ENCODE peak calls at places on chromosomes 12 and 14, in four cellular contexts. One of them, this sample, is unnamed.

GRCh38 chr12:119775246-119775895 is 101.7 kb downstream of the CIT start:
- DNase-seq in GM12878: no peak
- DNase-seq in H1: no peak
- DNase-seq in HepG2: no peak
- DNase-seq in this sample: no peak

GRCh38 chr12:97640826-97641225 is 178.2 kb downstream of the RMST start:
- DNase-seq in HepG2: no peak
- DNase-seq in H1: no peak
- DNase-seq in GM12878: no peak
- DNase-seq in this sample: no peak

GRCh38 chr14:30431552-30431951 is 127.4 kb upstream of the G2E3 start:
- DNase-seq in HepG2: no peak
- DNase-seq in GM12878: no peak
- DNase-seq in H1: no peak
- DNase-seq in this sample: no peak

GRCh38 chr12:76422878-76423438 is 74.7 kb upstream of the BBS10 start:
- DNase-seq in GM12878: no peak
- DNase-seq in H1: no peak
- DNase-seq in HepG2: no peak
- DNase-seq in this sample: peak

GRCh38 chr12:24111591-24111990 is 162.1 kb upstream of the SOX5 start:
- DNase-seq in GM12878: no peak
- DNase-seq in H1: no peak
- DNase-seq in HepG2: no peak
- DNase-seq in this sample: no peak

GRCh38 chr12:98741615-98742265 is 96.7 kb downstream of the APAF1 start:
- DNase-seq in H1: no peak
- DNase-seq in HepG2: no peak
- DNase-seq in GM12878: no peak
- DNase-seq in this sample: no peak

GRCh38 chr12:116551952-116552749 is 7.0 kb upstream of the MAP1LC3B2 start:
- DNase-seq in HepG2: no peak
- DNase-seq in H1: no peak
- DNase-seq in GM12878: no peak
- DNase-seq in this sample: no peak

GRCh38 chr14:77376380-77376770 is 519 bp downstream of the TMED8 start:
- DNase-seq in HepG2: no peak
- DNase-seq in GM12878: no peak
- DNase-seq in H1: no peak
- DNase-seq in this sample: peak

GRCh38 chr12:124739953-124740561 is 123.6 kb downstream of the SCARB1 start:
- DNase-seq in GM12878: no peak
- DNase-seq in HepG2: no peak
- DNase-seq in H1: no peak
- DNase-seq in this sample: no peak

GRCh38 chr12:124738636-124739467 is 124.8 kb downstream of the SCARB1 start:
- DNase-seq in GM12878: no peak
- DNase-seq in H1: no peak
- DNase-seq in HepG2: peak
- DNase-seq in this sample: no peak

GRCh38 chr12:124736115-124737039 is 127.3 kb downstream of the SCARB1 start:
- DNase-seq in GM12878: no peak
- DNase-seq in H1: no peak
- DNase-seq in HepG2: no peak
- DNase-seq in this sample: no peak

GRCh38 chr12:124737040-124737419 is 126.6 kb downstream of the SCARB1 start:
- DNase-seq in HepG2: no peak
- DNase-seq in H1: no peak
- DNase-seq in GM12878: no peak
- DNase-seq in this sample: no peak

DNA sequence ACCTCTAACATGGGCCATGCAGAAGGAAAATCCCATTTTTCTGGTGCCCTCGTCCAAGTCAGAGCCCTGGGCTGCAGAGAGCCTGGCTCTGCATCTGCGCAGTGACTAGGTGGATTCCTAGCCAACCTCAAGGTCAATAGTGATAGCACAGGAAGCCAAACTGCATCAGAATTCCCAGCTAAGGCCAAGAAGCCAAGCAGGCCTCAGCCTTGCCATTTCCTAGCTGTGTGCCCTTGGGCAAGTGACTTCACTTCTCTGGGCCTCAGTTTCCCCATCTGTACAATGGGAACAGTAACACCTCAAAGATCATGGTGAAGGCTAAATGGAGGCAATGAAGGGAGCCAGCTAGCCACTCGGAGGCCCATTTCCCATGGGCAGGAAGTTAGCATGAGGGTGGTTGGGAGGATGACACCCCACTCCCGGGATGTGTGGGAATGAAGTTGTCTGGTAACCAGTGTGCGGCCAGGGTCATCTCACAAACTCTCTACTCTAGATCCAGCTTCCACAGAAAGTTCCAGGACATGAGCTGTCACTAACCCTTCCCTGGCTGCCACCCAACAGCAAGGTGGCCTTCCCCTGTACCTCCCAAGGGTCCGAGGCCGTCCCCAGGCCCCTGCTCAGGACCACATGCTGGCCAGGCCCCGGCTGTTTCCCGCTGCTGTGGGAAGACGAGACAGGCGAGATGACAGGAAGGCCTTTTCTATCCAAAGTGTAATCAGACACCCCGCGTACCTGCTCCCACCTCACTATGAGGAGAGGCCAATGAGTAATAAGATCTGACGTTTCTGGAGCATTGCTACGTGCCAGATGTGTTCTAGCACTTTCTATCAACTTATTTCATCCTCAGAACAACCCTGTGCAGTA is 125.7 kb downstream of the SCARB1 start:
- DNase-seq in GM12878: no peak
- DNase-seq in H1: no peak
- DNase-seq in HepG2: no peak
- DNase-seq in this sample: no peak
- TF ChIP-seq TCF12 in GM12878: no peak
- TF ChIP-seq TCF12 in H1: no peak
- TF ChIP-seq TCF12 in HepG2: no peak
- TF ChIP-seq TCF12 in this sample: no peak

GRCh38 chr12:71061451-71061850 is 96.3 kb downstream of the TSPAN8 start:
- DNase-seq in H1: no peak
- DNase-seq in GM12878: no peak
- DNase-seq in HepG2: no peak
- DNase-seq in this sample: no peak

GRCh38 chr12:71057330-71057729 is 100.5 kb downstream of the TSPAN8 start:
- DNase-seq in GM12878: no peak
- DNase-seq in H1: no peak
- DNase-seq in HepG2: no peak
- DNase-seq in this sample: peak

GRCh38 chr12:71060426-71060825 is 97.4 kb downstream of the TSPAN8 start:
- DNase-seq in H1: no peak
- DNase-seq in HepG2: no peak
- DNase-seq in GM12878: no peak
- DNase-seq in this sample: no peak

DNA sequence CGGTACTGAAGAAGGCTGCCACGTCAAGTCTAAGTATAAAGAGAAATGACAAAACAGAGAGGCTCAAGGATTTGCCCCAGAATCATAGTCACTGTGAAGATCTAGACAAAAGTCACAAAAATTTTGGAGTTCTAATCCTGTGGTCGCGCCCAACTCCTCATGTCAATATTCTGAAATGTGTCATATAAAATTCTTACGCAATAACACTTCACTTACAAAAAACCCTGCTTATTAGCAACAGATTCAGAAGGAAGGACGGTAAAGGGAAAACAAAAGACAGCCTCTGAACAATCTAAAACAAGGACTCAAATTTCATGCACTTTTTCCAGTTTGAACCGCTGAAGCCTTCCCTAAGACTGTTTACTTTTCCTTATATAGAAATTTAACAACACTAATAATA is 94.7 kb downstream of the TSPAN8 start:
- DNase-seq in GM12878: no peak
- DNase-seq in H1: no peak
- DNase-seq in HepG2: no peak
- DNase-seq in this sample: no peak
- TF ChIP-seq JUND in GM12878: no peak
- TF ChIP-seq JUND in H1: no peak
- TF ChIP-seq JUND in HepG2: no peak
- TF ChIP-seq JUND in this sample: no peak

GRCh38 chr14:54838931-54839512 is 63.6 kb downstream of the GCH1 start:
- DNase-seq in H1: no peak
- DNase-seq in GM12878: no peak
- DNase-seq in HepG2: no peak
- DNase-seq in this sample: no peak
- TF ChIP-seq TCF12 in H1: no peak
- TF ChIP-seq TCF12 in GM12878: no peak
- TF ChIP-seq TCF12 in HepG2: no peak
- TF ChIP-seq TCF12 in this sample: no peak

DNA sequence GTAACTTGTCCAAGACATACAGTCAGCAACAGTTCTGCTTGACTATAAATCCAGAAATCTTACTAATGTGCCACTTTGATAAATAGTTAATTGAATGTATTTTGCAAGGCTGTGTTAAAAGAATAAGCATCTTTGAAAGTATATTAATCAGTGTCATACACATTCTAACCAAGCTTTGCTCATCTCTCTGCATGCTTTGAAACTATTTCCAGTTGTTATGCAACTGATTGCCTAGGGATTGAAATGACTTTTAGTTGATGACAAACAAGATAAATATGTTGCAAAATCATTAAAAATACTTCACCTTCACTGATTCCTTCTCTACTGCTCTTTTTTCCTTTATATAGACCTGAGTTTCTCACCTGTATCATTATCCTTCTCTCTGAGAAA is 91.3 kb downstream of the AEBP2 start:
- DNase-seq in HepG2: no peak
- DNase-seq in H1: no peak
- DNase-seq in GM12878: no peak
- DNase-seq in this sample: no peak
- TF ChIP-seq JUND in HepG2: no peak
- TF ChIP-seq JUND in H1: no peak
- TF ChIP-seq JUND in GM12878: no peak
- TF ChIP-seq JUND in this sample: no peak